ENCODE peak calls at places on chromosomes 6 and 20, in five cellular contexts. One of them, this sample, is unnamed.

GRCh38 chr6:13500264-13500663 is 12.9 kb upstream of the GFOD1 start:
- DNase-seq in ovary: no peak
- DNase-seq in RWPE1: no peak
- DNase-seq in mucosa of descending colon: no peak
- DNase-seq in foreskin fibroblast: no peak
- DNase-seq in this sample: no peak

GRCh38 chr6:130934848-130935585 is 107.8 kb downstream of the SMLR1 start:
- DNase-seq in RWPE1: no peak
- DNase-seq in ovary: no peak
- DNase-seq in mucosa of descending colon: no peak
- DNase-seq in foreskin fibroblast: no peak
- DNase-seq in this sample: no peak

GRCh38 chr20:15756001-15756400 is 817.2 kb downstream of the KIF16B start:
- DNase-seq in ovary: no peak
- DNase-seq in foreskin fibroblast: no peak
- DNase-seq in mucosa of descending colon: no peak
- DNase-seq in RWPE1: no peak
- DNase-seq in this sample: no peak

GRCh38 chr6:88166493-88166900 is 350 bp upstream of the CNR1 start:
- DNase-seq in mucosa of descending colon: peak
- DNase-seq in RWPE1: no peak
- DNase-seq in ovary: no peak
- DNase-seq in foreskin fibroblast: no peak
- DNase-seq in this sample: peak

GRCh38 chr20:63969851-63970713 is at the start of gene ZNF512B:
- DNase-seq in foreskin fibroblast: no peak
- DNase-seq in RWPE1: peak
- DNase-seq in mucosa of descending colon: peak
- DNase-seq in ovary: peak
- DNase-seq in this sample: peak

GRCh38 chr6:127520061-127520460 is 926 bp upstream of the MTCL3 start:
- DNase-seq in ovary: no peak
- DNase-seq in mucosa of descending colon: no peak
- DNase-seq in RWPE1: no peak
- DNase-seq in foreskin fibroblast: no peak
- DNase-seq in this sample: peak

GRCh38 chr6:35213824-35214756 is at the start of gene SCUBE3:
- DNase-seq in RWPE1: peak
- DNase-seq in mucosa of descending colon: no peak
- DNase-seq in ovary: peak
- DNase-seq in foreskin fibroblast: no peak
- DNase-seq in this sample: peak

GRCh38 chr20:57950764-57951163 is 240.9 kb upstream of the PMEPA1 start:
- DNase-seq in foreskin fibroblast: no peak
- DNase-seq in RWPE1: no peak
- DNase-seq in mucosa of descending colon: no peak
- DNase-seq in ovary: no peak
- DNase-seq in this sample: no peak

GRCh38 chr20:10249048-10249770 is 30.6 kb downstream of the SNAP25 start:
- DNase-seq in RWPE1: no peak
- DNase-seq in ovary: no peak
- DNase-seq in foreskin fibroblast: no peak
- DNase-seq in mucosa of descending colon: no peak
- DNase-seq in this sample: no peak

GRCh38 chr6:56684342-56685101 is 41.8 kb upstream of the DST start:
- DNase-seq in mucosa of descending colon: no peak
- DNase-seq in RWPE1: no peak
- DNase-seq in ovary: no peak
- DNase-seq in foreskin fibroblast: no peak
- DNase-seq in this sample: no peak

GRCh38 chr6:56686429-56686828 is 43.7 kb upstream of the DST start:
- DNase-seq in RWPE1: no peak
- DNase-seq in ovary: no peak
- DNase-seq in mucosa of descending colon: no peak
- DNase-seq in foreskin fibroblast: no peak
- DNase-seq in this sample: no peak

GRCh38 chr6:56685994-56686393 is 43.3 kb upstream of the DST start:
- DNase-seq in RWPE1: no peak
- DNase-seq in ovary: no peak
- DNase-seq in mucosa of descending colon: no peak
- DNase-seq in foreskin fibroblast: no peak
- DNase-seq in this sample: no peak

GRCh38 chr6:56683882-56684281 is 41.2 kb upstream of the DST start:
- DNase-seq in mucosa of descending colon: no peak
- DNase-seq in RWPE1: peak
- DNase-seq in ovary: no peak
- DNase-seq in foreskin fibroblast: peak
- DNase-seq in this sample: no peak

GRCh38 chr6:56685102-56685733 is 42.5 kb upstream of the DST start:
- DNase-seq in mucosa of descending colon: no peak
- DNase-seq in RWPE1: no peak
- DNase-seq in ovary: no peak
- DNase-seq in foreskin fibroblast: no peak
- DNase-seq in this sample: no peak
- TF ChIP-seq CTCF in mucosa of descending colon: no peak
- TF ChIP-seq CTCF in RWPE1: no peak
- TF ChIP-seq CTCF in ovary: no peak
- TF ChIP-seq CTCF in foreskin fibroblast: no peak
- TF ChIP-seq CTCF in this sample: no peak

DNA sequence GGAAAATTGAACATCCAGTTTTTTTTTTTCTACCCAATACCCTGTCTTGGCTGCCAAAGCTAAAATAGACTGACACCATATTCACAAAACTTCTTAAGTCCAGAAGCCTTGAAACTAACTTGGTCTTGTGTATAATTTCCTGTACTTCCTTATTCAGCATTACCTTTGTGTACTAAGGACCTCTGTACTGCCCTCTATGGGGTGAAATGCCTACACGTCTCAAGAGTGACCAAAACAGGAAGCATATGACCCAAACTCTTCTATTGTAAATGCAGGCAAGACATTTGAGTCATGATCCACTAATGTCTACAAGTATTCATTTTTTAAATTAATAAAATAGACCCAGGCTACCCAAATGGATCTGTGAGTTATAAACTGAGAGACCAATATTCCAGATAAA is 50.4 kb downstream of the HMGCLL1 start:
- DNase-seq in foreskin fibroblast: peak
- DNase-seq in ovary: no peak
- DNase-seq in mucosa of descending colon: no peak
- DNase-seq in RWPE1: peak
- DNase-seq in this sample: no peak
- TF ChIP-seq CTCF in foreskin fibroblast: peak
- TF ChIP-seq CTCF in ovary: no peak
- TF ChIP-seq CTCF in mucosa of descending colon: no peak
- TF ChIP-seq CTCF in RWPE1: no peak
- TF ChIP-seq CTCF in this sample: peak

DNA sequence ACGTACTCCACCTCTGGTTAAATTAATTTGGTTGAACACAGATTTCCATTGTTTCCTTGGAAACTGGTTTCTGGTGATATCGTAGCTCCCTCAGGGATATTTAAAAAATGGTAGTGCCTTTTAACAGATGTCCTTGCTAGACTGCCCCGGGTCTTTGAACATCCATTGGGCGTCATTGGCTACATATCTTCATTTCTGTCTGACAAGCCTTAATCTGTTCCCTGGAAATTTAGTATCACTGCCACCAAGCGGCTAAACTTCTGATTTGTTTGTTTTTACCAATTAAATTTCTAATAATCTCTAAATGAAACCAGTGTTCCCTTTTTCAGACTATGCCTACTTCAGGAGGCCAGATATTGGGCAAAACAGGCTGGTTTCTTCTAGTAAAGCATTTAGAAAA is 249.3 kb downstream of the ZFAND3 start:
- DNase-seq in RWPE1: no peak
- DNase-seq in foreskin fibroblast: no peak
- DNase-seq in ovary: no peak
- DNase-seq in mucosa of descending colon: no peak
- DNase-seq in this sample: no peak
- TF ChIP-seq CTCF in RWPE1: no peak
- TF ChIP-seq CTCF in foreskin fibroblast: peak
- TF ChIP-seq CTCF in ovary: no peak
- TF ChIP-seq CTCF in mucosa of descending colon: no peak
- TF ChIP-seq CTCF in this sample: no peak

GRCh38 chr6:63816979-63817436 is 181.4 kb downstream of the PHF3 start:
- DNase-seq in RWPE1: no peak
- DNase-seq in mucosa of descending colon: no peak
- DNase-seq in foreskin fibroblast: no peak
- DNase-seq in ovary: no peak
- DNase-seq in this sample: no peak
- TF ChIP-seq CTCF in RWPE1: no peak
- TF ChIP-seq CTCF in mucosa of descending colon: no peak
- TF ChIP-seq CTCF in foreskin fibroblast: no peak
- TF ChIP-seq CTCF in ovary: no peak
- TF ChIP-seq CTCF in this sample: no peak

GRCh38 chr6:81790034-81790433 is 37.6 kb upstream of the TENT5A start:
- DNase-seq in ovary: no peak
- DNase-seq in foreskin fibroblast: no peak
- DNase-seq in mucosa of descending colon: no peak
- DNase-seq in RWPE1: no peak
- DNase-seq in this sample: no peak
- TF ChIP-seq CTCF in ovary: no peak
- TF ChIP-seq CTCF in foreskin fibroblast: no peak
- TF ChIP-seq CTCF in mucosa of descending colon: no peak
- TF ChIP-seq CTCF in RWPE1: no peak
- TF ChIP-seq CTCF in this sample: no peak

GRCh38 chr6:85864453-85865401 is 222.0 kb upstream of the SYNCRIP start:
- DNase-seq in foreskin fibroblast: no peak
- DNase-seq in ovary: no peak
- DNase-seq in RWPE1: no peak
- DNase-seq in mucosa of descending colon: no peak
- DNase-seq in this sample: no peak
- TF ChIP-seq CTCF in foreskin fibroblast: no peak
- TF ChIP-seq CTCF in ovary: no peak
- TF ChIP-seq CTCF in RWPE1: peak
- TF ChIP-seq CTCF in mucosa of descending colon: no peak
- TF ChIP-seq CTCF in this sample: no peak

This sample was measured in nephron progenitor cell.